ENCODE peak calls at places on chromosomes 1 and 21, in seven cellular contexts. One of them, this sample, is unnamed.

GRCh38 chr1:69518991-69519390 is 48.7 kb upstream of the LRRC7 start:
- DNase-seq in GM23338: no peak
- DNase-seq in astrocyte: no peak
- DNase-seq in MM.1S: no peak
- DNase-seq in IMR-90: no peak
- DNase-seq in fibroblast of lung: no peak
- DNase-seq in A549: no peak
- DNase-seq in this sample: no peak

GRCh38 chr1:3331564-3331963 is 122.9 kb upstream of the ARHGEF16 start:
- DNase-seq in fibroblast of lung: no peak
- DNase-seq in GM23338: no peak
- DNase-seq in IMR-90: no peak
- DNase-seq in MM.1S: no peak
- DNase-seq in A549: no peak
- DNase-seq in astrocyte: no peak
- DNase-seq in this sample: no peak

GRCh38 chr1:79517425-79518219 is 511.1 kb upstream of the ADGRL4 start:
- DNase-seq in GM23338: no peak
- DNase-seq in A549: no peak
- DNase-seq in astrocyte: no peak
- DNase-seq in MM.1S: peak
- DNase-seq in IMR-90: no peak
- DNase-seq in fibroblast of lung: no peak
- DNase-seq in this sample: no peak

GRCh38 chr1:167223144-167224103 is 2.7 kb downstream of the POU2F1 start:
- DNase-seq in astrocyte: peak
- DNase-seq in IMR-90: peak
- DNase-seq in MM.1S: no peak
- DNase-seq in A549: peak
- DNase-seq in fibroblast of lung: peak
- DNase-seq in GM23338: no peak
- DNase-seq in this sample: no peak

GRCh38 chr1:109476825-109477224 is 6.9 kb upstream of the ATXN7L2 start:
- DNase-seq in MM.1S: no peak
- DNase-seq in astrocyte: no peak
- DNase-seq in IMR-90: no peak
- DNase-seq in A549: no peak
- DNase-seq in fibroblast of lung: no peak
- DNase-seq in GM23338: no peak
- DNase-seq in this sample: no peak

GRCh38 chr1:55049914-55050278 is 10.5 kb downstream of the PCSK9 start:
- DNase-seq in fibroblast of lung: peak
- DNase-seq in GM23338: no peak
- DNase-seq in MM.1S: no peak
- DNase-seq in astrocyte: peak
- DNase-seq in A549: no peak
- DNase-seq in IMR-90: peak
- DNase-seq in this sample: no peak

GRCh38 chr21:20942523-20942922 is 55.7 kb upstream of the NCAM2 start:
- DNase-seq in A549: no peak
- DNase-seq in MM.1S: no peak
- DNase-seq in astrocyte: no peak
- DNase-seq in IMR-90: no peak
- DNase-seq in GM23338: no peak
- DNase-seq in fibroblast of lung: no peak
- DNase-seq in this sample: no peak

GRCh38 chr1:215526147-215526845 is 40.8 kb upstream of the KCTD3 start:
- DNase-seq in fibroblast of lung: peak
- DNase-seq in MM.1S: peak
- DNase-seq in A549: peak
- DNase-seq in astrocyte: peak
- DNase-seq in IMR-90: peak
- DNase-seq in GM23338: peak
- DNase-seq in this sample: peak

GRCh38 chr1:16969057-16969609 is 11.3 kb downstream of the MFAP2 start:
- DNase-seq in fibroblast of lung: no peak
- DNase-seq in astrocyte: no peak
- DNase-seq in MM.1S: no peak
- DNase-seq in GM23338: no peak
- DNase-seq in IMR-90: no peak
- DNase-seq in A549: no peak
- DNase-seq in this sample: no peak

GRCh38 chr1:100860397-100860991 is 34.1 kb downstream of the EXTL2 start:
- DNase-seq in IMR-90: peak
- DNase-seq in A549: no peak
- DNase-seq in fibroblast of lung: peak
- DNase-seq in astrocyte: peak
- DNase-seq in GM23338: peak
- DNase-seq in MM.1S: no peak
- DNase-seq in this sample: no peak

GRCh38 chr21:44817914-44818635 is at the start of gene SUMO3:
- DNase-seq in A549: peak
- DNase-seq in astrocyte: peak
- DNase-seq in GM23338: peak
- DNase-seq in fibroblast of lung: peak
- DNase-seq in MM.1S: peak
- DNase-seq in IMR-90: peak
- DNase-seq in this sample: peak

GRCh38 chr1:55955237-55955636 is 624.1 kb downstream of the PLPP3 start:
- DNase-seq in MM.1S: no peak
- DNase-seq in GM23338: no peak
- DNase-seq in A549: no peak
- DNase-seq in fibroblast of lung: peak
- DNase-seq in astrocyte: peak
- DNase-seq in IMR-90: peak
- DNase-seq in this sample: no peak

GRCh38 chr1:19646366-19646765 is 2.3 kb downstream of the NBL1 start:
- DNase-seq in A549: peak
- DNase-seq in GM23338: no peak
- DNase-seq in MM.1S: no peak
- DNase-seq in fibroblast of lung: no peak
- DNase-seq in astrocyte: no peak
- DNase-seq in IMR-90: no peak
- DNase-seq in this sample: peak

GRCh38 chr1:197435224-197435623 is 167.2 kb downstream of the CRB1 start:
- DNase-seq in IMR-90: no peak
- DNase-seq in A549: no peak
- DNase-seq in MM.1S: no peak
- DNase-seq in astrocyte: no peak
- DNase-seq in fibroblast of lung: no peak
- DNase-seq in GM23338: peak
- DNase-seq in this sample: no peak

GRCh38 chr21:44914176-44914874 is 6.4 kb downstream of the ITGB2 start:
- DNase-seq in fibroblast of lung: no peak
- DNase-seq in IMR-90: no peak
- DNase-seq in astrocyte: no peak
- DNase-seq in A549: no peak
- DNase-seq in MM.1S: no peak
- DNase-seq in GM23338: no peak
- DNase-seq in this sample: peak

GRCh38 chr1:10665930-10666850 is 130.3 kb downstream of the CASZ1 start:
- DNase-seq in astrocyte: no peak
- DNase-seq in GM23338: no peak
- DNase-seq in IMR-90: no peak
- DNase-seq in fibroblast of lung: no peak
- DNase-seq in MM.1S: no peak
- DNase-seq in A549: no peak
- DNase-seq in this sample: no peak

GRCh38 chr1:93979040-93979717 is 69.9 kb upstream of the GCLM start:
- DNase-seq in fibroblast of lung: no peak
- DNase-seq in MM.1S: no peak
- DNase-seq in astrocyte: no peak
- DNase-seq in GM23338: no peak
- DNase-seq in A549: no peak
- DNase-seq in IMR-90: no peak
- DNase-seq in this sample: no peak

GRCh38 chr1:156657971-156658319 is 16.0 kb downstream of the BCAN start:
- DNase-seq in fibroblast of lung: no peak
- DNase-seq in astrocyte: no peak
- DNase-seq in IMR-90: no peak
- DNase-seq in MM.1S: peak
- DNase-seq in A549: no peak
- DNase-seq in GM23338: no peak
- DNase-seq in this sample: no peak

GRCh38 chr1:38701088-38701487 is 158.5 kb downstream of the RRAGC start:
- DNase-seq in IMR-90: no peak
- DNase-seq in fibroblast of lung: no peak
- DNase-seq in MM.1S: no peak
- DNase-seq in A549: no peak
- DNase-seq in GM23338: no peak
- DNase-seq in astrocyte: no peak
- DNase-seq in this sample: no peak

GRCh38 chr1:206591696-206592095 is 20.6 kb downstream of the EIF2D start:
- DNase-seq in GM23338: no peak
- DNase-seq in fibroblast of lung: no peak
- DNase-seq in A549: no peak
- DNase-seq in IMR-90: no peak
- DNase-seq in MM.1S: no peak
- DNase-seq in astrocyte: no peak
- DNase-seq in this sample: no peak

GRCh38 chr1:8315573-8316475 is 2.1 kb upstream of the SLC45A1 start:
- DNase-seq in MM.1S: no peak
- DNase-seq in GM23338: peak
- DNase-seq in fibroblast of lung: no peak
- DNase-seq in IMR-90: no peak
- DNase-seq in astrocyte: no peak
- DNase-seq in A549: peak
- DNase-seq in this sample: no peak

GRCh38 chr1:236718328-236718727 is 32.0 kb downstream of the ACTN2 start:
- DNase-seq in fibroblast of lung: no peak
- DNase-seq in MM.1S: no peak
- DNase-seq in IMR-90: no peak
- DNase-seq in A549: no peak
- DNase-seq in astrocyte: no peak
- DNase-seq in GM23338: no peak
- DNase-seq in this sample: no peak
- H3K4me2 ChIP-seq in fibroblast of lung: no peak
- H3K4me2 ChIP-seq in MM.1S: no peak
- H3K4me2 ChIP-seq in IMR-90: no peak
- H3K4me2 ChIP-seq in A549: no peak
- H3K4me2 ChIP-seq in astrocyte: no peak
- H3K4me2 ChIP-seq in GM23338: no peak
- H3K4me2 ChIP-seq in this sample: no peak

GRCh38 chr1:11740258-11741192 is 4.6 kb downstream of the AGTRAP start:
- DNase-seq in fibroblast of lung: no peak
- DNase-seq in MM.1S: peak
- DNase-seq in astrocyte: no peak
- DNase-seq in IMR-90: no peak
- DNase-seq in A549: no peak
- DNase-seq in GM23338: no peak
- DNase-seq in this sample: no peak
- H3K4me2 ChIP-seq in fibroblast of lung: no peak
- H3K4me2 ChIP-seq in MM.1S: peak
- H3K4me2 ChIP-seq in astrocyte: no peak
- H3K4me2 ChIP-seq in IMR-90: no peak
- H3K4me2 ChIP-seq in A549: no peak
- H3K4me2 ChIP-seq in GM23338: no peak
- H3K4me2 ChIP-seq in this sample: no peak

GRCh38 chr1:58710190-58710589 is 10.3 kb upstream of the MYSM1 start:
- DNase-seq in astrocyte: no peak
- DNase-seq in A549: no peak
- DNase-seq in IMR-90: no peak
- DNase-seq in fibroblast of lung: no peak
- DNase-seq in MM.1S: no peak
- DNase-seq in GM23338: no peak
- DNase-seq in this sample: no peak
- H3K4me2 ChIP-seq in astrocyte: no peak
- H3K4me2 ChIP-seq in A549: no peak
- H3K4me2 ChIP-seq in IMR-90: no peak
- H3K4me2 ChIP-seq in fibroblast of lung: no peak
- H3K4me2 ChIP-seq in MM.1S: no peak
- H3K4me2 ChIP-seq in GM23338: peak
- H3K4me2 ChIP-seq in this sample: no peak

GRCh38 chr21:34881421-34881820 is 167.7 kb downstream of the RUNX1 start:
- DNase-seq in A549: no peak
- DNase-seq in MM.1S: no peak
- DNase-seq in GM23338: no peak
- DNase-seq in IMR-90: peak
- DNase-seq in astrocyte: peak
- DNase-seq in fibroblast of lung: peak
- DNase-seq in this sample: no peak

GRCh38 chr21:34884346-34884929 is 164.7 kb downstream of the RUNX1 start:
- DNase-seq in astrocyte: no peak
- DNase-seq in IMR-90: no peak
- DNase-seq in GM23338: no peak
- DNase-seq in A549: no peak
- DNase-seq in MM.1S: no peak
- DNase-seq in fibroblast of lung: no peak
- DNase-seq in this sample: no peak

GRCh38 chr21:34881894-34882371 is 167.2 kb downstream of the RUNX1 start:
- DNase-seq in fibroblast of lung: peak
- DNase-seq in IMR-90: peak
- DNase-seq in MM.1S: no peak
- DNase-seq in GM23338: no peak
- DNase-seq in A549: peak
- DNase-seq in astrocyte: peak
- DNase-seq in this sample: no peak

GRCh38 chr21:34883501-34884271 is 165.4 kb downstream of the RUNX1 start:
- DNase-seq in A549: no peak
- DNase-seq in GM23338: no peak
- DNase-seq in IMR-90: no peak
- DNase-seq in fibroblast of lung: no peak
- DNase-seq in astrocyte: no peak
- DNase-seq in MM.1S: no peak
- DNase-seq in this sample: no peak

GRCh38 chr21:34882719-34883131 is 166.4 kb downstream of the RUNX1 start:
- DNase-seq in fibroblast of lung: no peak
- DNase-seq in A549: no peak
- DNase-seq in MM.1S: no peak
- DNase-seq in IMR-90: no peak
- DNase-seq in GM23338: no peak
- DNase-seq in astrocyte: no peak
- DNase-seq in this sample: peak
- H3K4me2 ChIP-seq in fibroblast of lung: peak
- H3K4me2 ChIP-seq in A549: peak
- H3K4me2 ChIP-seq in MM.1S: peak
- H3K4me2 ChIP-seq in IMR-90: peak
- H3K4me2 ChIP-seq in GM23338: no peak
- H3K4me2 ChIP-seq in astrocyte: peak
- H3K4me2 ChIP-seq in this sample: peak